ENCODE peak calls at places on chromosomes 2 and 18, in five cellular contexts. W is ovary, X is K562, L is Peyer's patch, P is lower leg skin. A is an unnamed sample.

GRCh38 chr18:68428666-68429065 is 286.2 kb downstream of the TMX3 start:
- DNase-seq in P (no peak), L (no peak), X (no peak), W (no peak), A (no peak)

GRCh38 chr2:170968205-170969003 is 39.4 kb downstream of the GORASP2 start:
- DNase-seq in W (no peak), P (no peak), X (no peak), L (no peak), A (no peak)

GRCh38 chr18:12879840-12880531 is 4.1 kb downstream of the PTPN2 start:
- DNase-seq in X (no peak), L (no peak), W (no peak), P (no peak), A (peak)

GRCh38 chr2:75356857-75357256 is 157.5 kb upstream of the TACR1 start:
- DNase-seq in L (no peak), P (no peak), X (no peak), W (no peak), A (no peak)

GRCh38 chr2:164620873-164621760 is at the start of gene GRB14:
- DNase-seq in P (no peak), L (no peak), W (peak), X (no peak), A (peak)

GRCh38 chr18:12238861-12239260 is 15.3 kb upstream of the CIDEA start:
- DNase-seq in L (no peak), X (peak), P (no peak), W (no peak), A (no peak)

GRCh38 chr2:24793752-24794477 is 690 bp downstream of the CENPO start:
- DNase-seq in P (no peak), W (no peak), L (no peak), X (no peak), A (no peak)

GRCh38 chr2:16031848-16032159 is 91.5 kb downstream of the MYCN start:
- DNase-seq in W (no peak), L (no peak), P (peak), X (no peak), A (peak)

GRCh38 chr2:10185046-10185445 is 62.5 kb downstream of the RRM2 start:
- DNase-seq in X (no peak), L (no peak), P (no peak), W (no peak), A (no peak)

GRCh38 chr2:157466764-157467163 is 22.9 kb upstream of the CYTIP start:
- DNase-seq in W (no peak), X (no peak), L (no peak), P (no peak), A (no peak)

GRCh38 chr2:162261032-162261945 is 18.0 kb upstream of the FAP start:
- DNase-seq in L (no peak), W (no peak), X (no peak), P (peak), A (peak)

GRCh38 chr18:48163184-48164095 is 233.0 kb upstream of the SMAD2 start:
- DNase-seq in W (peak), X (no peak), P (peak), L (no peak), A (no peak)

GRCh38 chr2:33395660-33396249 is 80.7 kb upstream of the RASGRP3 start:
- DNase-seq in W (peak), X (peak), L (no peak), P (no peak), A (no peak)

GRCh38 chr2:127681976-127682857 is 6.9 kb upstream of the LIMS2 start:
- DNase-seq in W (no peak), P (no peak), X (peak), L (no peak), A (no peak)
- H3K4me3 ChIP-seq in W (no peak), P (no peak), X (no peak), L (no peak), A (no peak)

GRCh38 chr2:223945755-223946154 is 620 bp upstream of the WDFY1 start:
- DNase-seq in X (no peak), P (no peak), W (no peak), L (no peak), A (no peak)

GRCh38 chr2:223950448-223951347 is 5.6 kb upstream of the WDFY1 start:
- DNase-seq in X (no peak), L (no peak), W (no peak), P (no peak), A (no peak)

GRCh38 chr2:223944704-223945531 is at the start of gene WDFY1:
- DNase-seq in P (peak), W (peak), L (peak), X (peak), A (peak)

GRCh38 chr2:223949241-223949640 is 4.1 kb upstream of the WDFY1 start:
- DNase-seq in X (no peak), L (no peak), P (no peak), W (no peak), A (no peak)

GRCh38 chr2:223947711-223948205 is 2.6 kb upstream of the WDFY1 start:
- DNase-seq in L (no peak), P (no peak), W (no peak), X (no peak), A (no peak)
- H3K4me3 ChIP-seq in L (no peak), P (no peak), W (no peak), X (no peak), A (no peak)

GRCh38 chr2:240672701-240673190 is 9.9 kb downstream of the AQP12B start:
- DNase-seq in P (peak), X (no peak), L (no peak), W (no peak), A (no peak)
- H3K4me3 ChIP-seq in P (no peak), X (no peak), L (no peak), W (no peak), A (no peak)

GRCh38 chr2:12697617-12698016 is 19.1 kb upstream of the TRIB2 start:
- DNase-seq in L (no peak), W (no peak), X (no peak), P (no peak), A (no peak)
- H3K4me3 ChIP-seq in L (no peak), W (no peak), X (no peak), P (no peak), A (no peak)

DNA sequence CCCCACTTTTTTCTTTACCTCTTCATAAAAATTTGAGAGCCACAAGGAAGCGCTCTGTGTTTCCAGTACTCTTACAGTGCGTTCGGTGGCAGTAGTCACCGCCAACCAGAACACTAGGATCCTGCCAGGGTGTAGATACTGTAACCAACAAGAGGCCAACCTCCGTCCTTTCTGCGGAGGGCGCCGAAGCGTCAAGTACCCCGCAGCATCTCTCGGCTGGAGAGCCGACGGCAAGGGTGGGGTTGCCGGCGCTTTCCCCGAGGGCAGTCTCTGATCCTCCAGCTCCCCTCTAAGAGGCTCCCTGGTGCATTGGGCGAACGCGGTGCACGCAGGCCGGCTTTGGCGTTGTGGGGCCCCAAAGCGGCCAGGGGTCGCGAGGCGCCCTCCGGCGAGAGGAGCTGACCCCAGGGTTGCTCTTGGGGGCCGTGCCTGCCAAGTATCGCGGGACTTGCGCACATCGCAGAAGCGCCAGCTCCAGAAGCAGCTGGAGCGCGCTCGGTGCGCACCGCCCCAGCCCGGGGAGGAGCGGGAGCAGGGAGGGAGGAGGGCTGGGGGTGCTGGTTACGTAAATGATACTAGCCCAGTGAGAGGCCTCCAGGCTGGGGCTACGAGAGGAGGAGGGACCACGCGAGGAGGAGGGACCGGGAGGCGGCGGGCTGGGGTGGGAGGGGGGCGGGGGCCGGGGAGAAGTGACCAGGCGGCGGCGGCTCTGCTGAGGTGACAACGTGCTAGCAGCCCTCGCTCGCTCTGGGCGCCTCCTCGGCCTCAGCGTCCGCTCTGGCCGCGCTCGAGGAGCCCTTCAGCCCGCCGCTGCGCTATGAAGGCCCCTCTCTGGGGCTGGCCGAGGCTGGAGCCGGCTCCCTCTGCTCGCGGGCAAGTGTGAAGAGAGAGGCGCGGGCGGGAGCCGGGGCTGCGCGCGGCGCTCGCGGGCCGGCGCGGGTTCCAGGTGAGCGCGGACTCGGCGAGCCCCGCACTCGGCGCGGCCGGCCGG is at the start of gene GALNT13:
- DNase-seq in X (no peak), W (no peak), P (peak), L (no peak), A (peak)
- H3K4me3 ChIP-seq in X (no peak), W (no peak), P (peak), L (peak), A (peak)

GRCh38 chr18:22172594-22173049 is 3.2 kb downstream of the GATA6 start:
- DNase-seq in W (no peak), L (no peak), X (no peak), P (no peak), A (no peak)
- H3K4me3 ChIP-seq in W (peak), L (peak), X (no peak), P (no peak), A (peak)

GRCh38 chr2:97718942-97719341 is 5.6 kb downstream of the ZAP70 start:
- DNase-seq in L (no peak), W (no peak), X (no peak), P (no peak), A (no peak)
- H3K4me3 ChIP-seq in L (peak), W (no peak), X (no peak), P (no peak), A (no peak)

GRCh38 chr18:70243545-70243944 is 38.1 kb upstream of the RTTN start:
- DNase-seq in X (no peak), L (no peak), P (no peak), W (no peak), A (no peak)

GRCh38 chr18:70249118-70249517 is 39.7 kb upstream of the SOCS6 start:
- DNase-seq in P (no peak), X (no peak), W (no peak), L (no peak), A (no peak)

GRCh38 chr18:70243131-70243530 is 37.6 kb upstream of the RTTN start:
- DNase-seq in L (no peak), W (no peak), P (no peak), X (no peak), A (peak)

GRCh38 chr18:70250781-70251180 is 38.1 kb upstream of the SOCS6 start:
- DNase-seq in W (no peak), L (no peak), P (no peak), X (no peak), A (no peak)

GRCh38 chr18:70245941-70246537 is 40.6 kb upstream of the RTTN start:
- DNase-seq in X (no peak), P (no peak), L (no peak), W (no peak), A (no peak)
- H3K4me3 ChIP-seq in X (no peak), P (no peak), L (no peak), W (no peak), A (no peak)

DNA sequence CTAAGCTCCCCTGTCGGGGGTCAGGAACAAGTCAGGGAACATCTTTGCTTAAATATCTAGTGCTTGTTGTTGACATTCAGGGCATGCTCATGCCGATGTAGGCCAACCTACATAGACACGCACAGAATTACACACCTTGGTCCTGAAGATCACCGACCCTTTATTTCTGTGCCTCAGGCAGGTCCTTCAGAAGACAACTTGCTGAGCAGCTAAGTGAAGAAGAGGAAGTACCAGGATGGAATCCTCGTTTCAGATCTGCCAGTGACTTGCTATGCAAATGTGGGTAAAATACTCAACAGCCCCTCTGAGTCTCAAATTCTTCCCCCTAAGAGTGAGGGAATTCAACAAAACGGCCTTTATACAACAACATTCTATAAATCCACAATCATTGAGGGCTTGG is 494.7 kb downstream of the BCL11A start:
- DNase-seq in X (no peak), W (no peak), P (no peak), L (no peak), A (no peak)
- H3K4me3 ChIP-seq in X (no peak), W (no peak), P (no peak), L (no peak), A (no peak)

A was measured in lung.